ENCODE peak calls at places on chromosomes 7 and 10, in nine cellular contexts. C, J, K, U, O, Q, G, H and P are unnamed samples. For H3K36me3, the result is how much of the 10 kb centered on the place peaks cover.

GRCh38 chr7:47078241-47078640 is 503.7 kb downstream of the TNS3 start:
- DNase-seq in C (peak), J (no peak), K (no peak), U (no peak), O (no peak), Q (no peak), G (no peak), H (no peak), P (no peak)

GRCh38 chr10:1232164-1232911 is 176.2 kb downstream of the WDR37 start:
- DNase-seq in C (no peak), J (no peak), K (no peak), U (no peak), O (no peak), Q (no peak), G (no peak), H (no peak), P (no peak)

GRCh38 chr7:144853542-144853941 is 17.7 kb upstream of the TPK1 start:
- DNase-seq in C (no peak), J (no peak), K (no peak), U (no peak), O (peak), Q (no peak), G (no peak), H (no peak), P (no peak)

GRCh38 chr10:44963772-44964633 is 4.4 kb downstream of the RASSF4 start:
- DNase-seq in C (no peak), J (no peak), K (no peak), U (peak), O (no peak), Q (peak), G (no peak), H (no peak), P (no peak)

GRCh38 chr7:66250711-66251110 is 45.6 kb downstream of the TPST1 start:
- DNase-seq in C (peak), J (no peak), K (no peak), U (no peak), O (peak), Q (no peak), G (no peak), H (no peak), P (no peak)

GRCh38 chr10:132904169-132904813 is 38.1 kb downstream of the CFAP46 start:
- DNase-seq in C (peak), J (peak), K (peak), U (peak), O (peak), Q (peak), G (no peak), H (no peak), P (no peak)

GRCh38 chr10:98242823-98243222 is 25.2 kb downstream of the LOXL4 start:
- DNase-seq in C (peak), J (no peak), K (peak), U (no peak), O (no peak), Q (no peak), G (no peak), H (no peak), P (no peak)

GRCh38 chr7:105191329-105191728 is 177.3 kb downstream of the KMT2E start:
- DNase-seq in C (no peak), J (no peak), K (no peak), U (no peak), O (no peak), Q (no peak), G (no peak), H (no peak), P (no peak)

GRCh38 chr10:15814565-15814964 is 45.7 kb downstream of the MINDY3 start:
- DNase-seq in C (no peak), J (no peak), K (no peak), U (no peak), O (no peak), Q (no peak), G (no peak), H (no peak), P (no peak)

GRCh38 chr7:87187120-87187519 is 32.4 kb downstream of the TMEM243 start:
- DNase-seq in C (no peak), J (no peak), K (no peak), U (no peak), O (no peak), Q (no peak), G (no peak), H (no peak), P (no peak)

GRCh38 chr7:16466087-16466472 is 542 bp upstream of the SOSTDC1 start:
- DNase-seq in C (no peak), J (no peak), K (no peak), U (no peak), O (no peak), Q (no peak), G (no peak), H (no peak), P (no peak)

GRCh38 chr7:157017639-157018327 is 7.3 kb upstream of the MNX1 start:
- DNase-seq in C (no peak), J (no peak), K (peak), U (no peak), O (no peak), Q (no peak), G (no peak), H (no peak), P (no peak)

GRCh38 chr10:27319752-27320561 is 79.4 kb upstream of the ACBD5 start:
- DNase-seq in C (peak), J (peak), K (no peak), U (no peak), O (peak), Q (peak), G (no peak), H (no peak), P (peak)

GRCh38 chr7:31465285-31465684 is 48.6 kb upstream of the ITPRID1 start:
- DNase-seq in C (no peak), J (no peak), K (no peak), U (no peak), O (no peak), Q (no peak), G (no peak), H (no peak), P (no peak)

GRCh38 chr7:37908221-37908788 is 8.3 kb downstream of the SFRP4 start:
- DNase-seq in C (peak), J (no peak), K (peak), U (no peak), O (no peak), Q (no peak), G (no peak), H (peak), P (no peak)

DNA sequence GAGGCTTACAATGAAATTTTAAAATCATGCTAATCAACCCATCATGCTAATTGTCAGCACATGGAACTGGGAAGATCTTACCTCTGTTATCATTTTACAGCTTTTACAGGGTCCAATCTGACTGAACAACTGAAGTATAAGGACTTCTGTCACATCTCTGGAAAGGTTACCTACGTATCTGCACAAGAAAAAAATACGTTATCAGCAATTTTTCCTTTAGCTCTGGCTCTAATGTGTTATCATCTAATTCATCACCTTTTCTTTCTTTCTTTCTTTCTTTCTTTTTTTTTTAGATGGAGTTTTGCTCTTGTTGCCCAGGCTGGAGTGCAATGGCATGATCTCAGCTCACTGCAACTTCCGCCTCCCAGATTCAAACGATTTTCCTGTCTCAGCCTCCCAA is 8.7 kb downstream of the TIAL1 start:
- DNase-seq in C (no peak), J (no peak), K (no peak), U (no peak), O (no peak), Q (no peak), G (no peak), H (no peak), P (no peak)
- H3K36me3 ChIP-seq in C (under half), J (under half), K (under half), U (half or more), O (under half), Q (under half), G (under half), H (under half), P (under half)

DNA sequence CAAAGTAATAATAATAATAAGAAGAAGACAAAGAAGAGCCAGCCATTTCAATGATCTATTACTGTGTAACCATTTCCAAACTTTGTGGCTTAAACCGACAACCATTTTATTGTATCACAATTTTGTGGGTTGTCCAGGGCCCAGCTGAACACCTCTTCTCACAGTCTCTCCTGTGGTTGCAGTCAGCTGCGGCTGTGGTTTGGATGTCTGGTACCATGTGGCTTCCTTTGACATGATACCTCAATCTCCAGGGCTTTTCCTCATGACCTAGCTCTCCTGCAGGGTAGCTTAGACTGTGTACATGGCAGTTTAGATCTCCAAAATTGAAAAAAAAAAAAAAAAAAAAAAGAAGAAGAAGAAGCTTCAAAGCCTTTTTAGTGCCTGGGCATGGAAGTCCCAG is 72.6 kb upstream of the NFKB2 start:
- DNase-seq in C (no peak), J (no peak), K (no peak), U (no peak), O (no peak), Q (no peak), G (peak), H (no peak), P (no peak)
- H3K36me3 ChIP-seq in C (under half), J (under half), K (under half), U (under half), O (under half), Q (under half), G (under half), H (under half), P (under half)

GRCh38 chr10:93452143-93452542 is 30.0 kb downstream of the MYOF start:
- DNase-seq in C (no peak), J (no peak), K (no peak), U (no peak), O (no peak), Q (no peak), G (no peak), H (no peak), P (no peak)
- H3K36me3 ChIP-seq in C (half or more), J (under half), K (under half), U (under half), O (under half), Q (under half), G (under half), H (under half), P (under half)

GRCh38 chr10:11263767-11264166 is 246.1 kb downstream of the CELF2 start:
- DNase-seq in C (no peak), J (no peak), K (no peak), U (no peak), O (no peak), Q (no peak), G (no peak), H (no peak), P (no peak)

GRCh38 chr10:11261687-11262086 is 244.0 kb downstream of the CELF2 start:
- DNase-seq in C (no peak), J (no peak), K (no peak), U (no peak), O (no peak), Q (no peak), G (no peak), H (no peak), P (no peak)

GRCh38 chr10:11264481-11265044 is 246.9 kb downstream of the CELF2 start:
- DNase-seq in C (no peak), J (no peak), K (no peak), U (no peak), O (no peak), Q (no peak), G (no peak), H (no peak), P (no peak)

GRCh38 chr10:11262210-11263038 is 244.8 kb downstream of the CELF2 start:
- DNase-seq in C (no peak), J (no peak), K (no peak), U (no peak), O (no peak), Q (no peak), G (no peak), H (no peak), P (no peak)

DNA sequence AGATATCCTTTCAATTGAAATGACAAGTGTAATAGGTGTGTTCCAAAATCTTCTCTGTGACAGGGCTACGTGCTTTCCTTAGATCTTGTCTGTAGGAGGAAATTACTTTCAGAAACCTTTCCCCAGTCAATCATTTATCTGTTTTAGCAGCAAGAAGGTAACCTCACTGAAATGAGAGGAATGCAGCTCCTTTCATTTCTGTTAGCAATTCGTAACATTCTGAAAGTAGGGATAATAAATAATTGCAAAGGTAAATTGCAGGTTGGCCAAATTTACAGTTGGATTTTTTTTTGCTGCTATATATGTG is 245.3 kb downstream of the CELF2 start:
- DNase-seq in C (no peak), J (no peak), K (no peak), U (no peak), O (no peak), Q (no peak), G (no peak), H (no peak), P (no peak)
- H3K36me3 ChIP-seq in C (under half), J (under half), K (under half), U (under half), O (under half), Q (under half), G (half or more), H (under half), P (under half)

GRCh38 chr7:23191022-23191421 is 9.2 kb downstream of the NUP42 start:
- DNase-seq in C (no peak), J (no peak), K (no peak), U (no peak), O (no peak), Q (no peak), G (no peak), H (no peak), P (no peak)
- H3K36me3 ChIP-seq in C (half or more), J (under half), K (under half), U (half or more), O (under half), Q (half or more), G (under half), H (under half), P (under half)

DNA sequence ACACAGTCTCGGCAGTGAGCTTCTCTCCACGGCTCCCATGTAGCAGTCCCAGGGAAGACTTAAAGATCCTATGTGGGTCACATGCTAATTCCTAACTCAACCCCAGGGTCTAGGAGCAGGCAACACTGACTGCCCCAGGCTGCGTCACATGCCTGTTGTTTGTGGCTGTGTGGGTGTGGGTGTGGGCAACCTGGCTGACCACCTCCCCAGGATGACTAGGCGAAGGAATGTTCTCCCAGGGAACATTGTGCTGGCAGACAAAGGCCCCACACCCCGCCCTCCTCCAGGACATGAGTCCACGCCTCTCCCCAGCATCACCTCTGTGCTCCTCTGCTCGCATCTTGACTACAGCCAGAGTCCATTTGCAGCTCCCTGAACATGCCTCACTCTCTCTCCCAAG is 30.3 kb downstream of the SLC29A3 start:
- DNase-seq in C (peak), J (no peak), K (peak), U (no peak), O (peak), Q (no peak), G (no peak), H (no peak), P (no peak)
- H3K36me3 ChIP-seq in C (under half), J (under half), K (under half), U (under half), O (under half), Q (under half), G (under half), H (under half), P (under half)

GRCh38 chr7:52455571-52455970 is 579.9 kb upstream of the POM121L12 start:
- DNase-seq in C (no peak), J (no peak), K (no peak), U (no peak), O (no peak), Q (no peak), G (no peak), H (no peak), P (no peak)
- H3K36me3 ChIP-seq in C (under half), J (under half), K (under half), U (under half), O (under half), Q (under half), G (under half), H (under half), P (under half)

DNA sequence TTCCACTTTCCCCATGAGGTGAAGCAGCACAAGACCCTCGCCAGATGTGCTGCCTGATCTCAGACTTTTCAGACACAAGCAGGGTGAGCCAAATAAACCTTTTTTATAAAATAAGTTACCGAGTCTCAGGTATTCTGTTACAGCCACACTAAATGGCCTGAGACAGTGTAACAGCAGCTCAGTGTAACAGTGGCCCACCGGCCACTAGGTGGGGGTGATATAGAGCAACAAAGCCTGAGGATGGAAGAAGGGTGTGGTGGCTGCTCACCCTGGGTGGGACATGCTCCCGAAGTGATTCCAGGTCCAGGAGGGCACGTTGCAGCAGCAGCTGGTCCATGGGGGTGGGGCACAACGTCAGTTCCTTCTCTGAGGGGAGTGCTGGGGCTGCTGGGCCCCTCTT is 44.6 kb downstream of the BMS1 start:
- DNase-seq in C (no peak), J (no peak), K (peak), U (peak), O (no peak), Q (no peak), G (no peak), H (no peak), P (no peak)
- H3K36me3 ChIP-seq in C (under half), J (under half), K (under half), U (half or more), O (under half), Q (half or more), G (under half), H (under half), P (under half)

GRCh38 chr10:103166527-103166926 is 26.5 kb downstream of the NT5C2 start:
- DNase-seq in C (no peak), J (no peak), K (no peak), U (no peak), O (no peak), Q (no peak), G (no peak), H (no peak), P (no peak)
- H3K36me3 ChIP-seq in C (under half), J (under half), K (under half), U (half or more), O (under half), Q (half or more), G (under half), H (under half), P (under half)

GRCh38 chr7:149180713-149181112 is 14.6 kb upstream of the ZNF282 start:
- DNase-seq in C (no peak), J (no peak), K (no peak), U (no peak), O (no peak), Q (no peak), G (no peak), H (no peak), P (no peak)

GRCh38 chr7:149172534-149172920 is 22.8 kb upstream of the ZNF282 start:
- DNase-seq in C (no peak), J (no peak), K (no peak), U (no peak), O (peak), Q (no peak), G (no peak), H (no peak), P (no peak)

GRCh38 chr7:149179241-149179640 is 16.1 kb upstream of the ZNF282 start:
- DNase-seq in C (no peak), J (no peak), K (no peak), U (no peak), O (no peak), Q (no peak), G (no peak), H (no peak), P (no peak)

GRCh38 chr7:149171894-149172533 is 23.3 kb upstream of the ZNF282 start:
- DNase-seq in C (peak), J (no peak), K (no peak), U (no peak), O (peak), Q (no peak), G (no peak), H (no peak), P (no peak)

GRCh38 chr7:149175150-149175549 is 20.2 kb upstream of the ZNF282 start:
- DNase-seq in C (no peak), J (no peak), K (no peak), U (no peak), O (no peak), Q (no peak), G (no peak), H (no peak), P (no peak)
- H3K36me3 ChIP-seq in C (under half), J (half or more), K (under half), U (half or more), O (under half), Q (half or more), G (under half), H (under half), P (under half)